ENCODE peak calls at places on chromosomes 3 and 15, in nine cellular contexts. One of them, this sample, is unnamed.

GRCh38 chr15:96767703-96768434 is 437.4 kb downstream of the NR2F2 start:
- DNase-seq in stimulated activated CD4-positive, alpha-beta T cell treated with anti-CD3 and anti-CD28 coated beads, Interleukin-4, amount 100 ng/mL, for 24 hours: no peak
- DNase-seq in NCI-H774: no peak
- DNase-seq in stimulated activated CD8-positive, alpha-beta memory T cell treated with anti-CD3 and anti-CD28 coated beads, Interleukin-4, amount 100 ng/mL, for 1 hour: no peak
- DNase-seq in left colon: no peak
- DNase-seq in NCI-H510A: no peak
- DNase-seq in H7: no peak
- DNase-seq in HuH-7: no peak
- DNase-seq in NCI-H2029: no peak
- DNase-seq in this sample: no peak

GRCh38 chr15:55319537-55320325 is 709 bp downstream of the PIGB start:
- DNase-seq in NCI-H774: no peak
- DNase-seq in left colon: peak
- DNase-seq in NCI-H2029: no peak
- DNase-seq in HuH-7: no peak
- DNase-seq in NCI-H510A: no peak
- DNase-seq in stimulated activated CD8-positive, alpha-beta memory T cell treated with anti-CD3 and anti-CD28 coated beads, Interleukin-4, amount 100 ng/mL, for 1 hour: no peak
- DNase-seq in H7: no peak
- DNase-seq in stimulated activated CD4-positive, alpha-beta T cell treated with anti-CD3 and anti-CD28 coated beads, Interleukin-4, amount 100 ng/mL, for 24 hours: no peak
- DNase-seq in this sample: no peak

GRCh38 chr3:173397161-173398110 is at the start of gene NLGN1:
- DNase-seq in left colon: peak
- DNase-seq in stimulated activated CD4-positive, alpha-beta T cell treated with anti-CD3 and anti-CD28 coated beads, Interleukin-4, amount 100 ng/mL, for 24 hours: no peak
- DNase-seq in HuH-7: peak
- DNase-seq in NCI-H774: peak
- DNase-seq in stimulated activated CD8-positive, alpha-beta memory T cell treated with anti-CD3 and anti-CD28 coated beads, Interleukin-4, amount 100 ng/mL, for 1 hour: no peak
- DNase-seq in NCI-H2029: peak
- DNase-seq in H7: peak
- DNase-seq in NCI-H510A: peak
- DNase-seq in this sample: peak

GRCh38 chr15:35507932-35508638 is 37.9 kb downstream of the DPH6 start:
- DNase-seq in NCI-H510A: no peak
- DNase-seq in left colon: no peak
- DNase-seq in HuH-7: no peak
- DNase-seq in NCI-H2029: no peak
- DNase-seq in stimulated activated CD4-positive, alpha-beta T cell treated with anti-CD3 and anti-CD28 coated beads, Interleukin-4, amount 100 ng/mL, for 24 hours: no peak
- DNase-seq in NCI-H774: no peak
- DNase-seq in stimulated activated CD8-positive, alpha-beta memory T cell treated with anti-CD3 and anti-CD28 coated beads, Interleukin-4, amount 100 ng/mL, for 1 hour: no peak
- DNase-seq in H7: no peak
- DNase-seq in this sample: peak

GRCh38 chr3:139533781-139534443 is 5.6 kb downstream of the RBP1 start:
- DNase-seq in NCI-H774: no peak
- DNase-seq in NCI-H510A: no peak
- DNase-seq in stimulated activated CD4-positive, alpha-beta T cell treated with anti-CD3 and anti-CD28 coated beads, Interleukin-4, amount 100 ng/mL, for 24 hours: no peak
- DNase-seq in stimulated activated CD8-positive, alpha-beta memory T cell treated with anti-CD3 and anti-CD28 coated beads, Interleukin-4, amount 100 ng/mL, for 1 hour: no peak
- DNase-seq in NCI-H2029: no peak
- DNase-seq in H7: no peak
- DNase-seq in HuH-7: no peak
- DNase-seq in left colon: no peak
- DNase-seq in this sample: peak

GRCh38 chr15:39345176-39345575 is 235.7 kb upstream of the THBS1 start:
- DNase-seq in HuH-7: no peak
- DNase-seq in H7: no peak
- DNase-seq in left colon: no peak
- DNase-seq in stimulated activated CD8-positive, alpha-beta memory T cell treated with anti-CD3 and anti-CD28 coated beads, Interleukin-4, amount 100 ng/mL, for 1 hour: no peak
- DNase-seq in NCI-H510A: no peak
- DNase-seq in stimulated activated CD4-positive, alpha-beta T cell treated with anti-CD3 and anti-CD28 coated beads, Interleukin-4, amount 100 ng/mL, for 24 hours: no peak
- DNase-seq in NCI-H2029: no peak
- DNase-seq in NCI-H774: no peak
- DNase-seq in this sample: no peak

GRCh38 chr3:125479091-125479490 is 40.9 kb downstream of the SNX4 start:
- DNase-seq in NCI-H774: no peak
- DNase-seq in H7: no peak
- DNase-seq in left colon: no peak
- DNase-seq in stimulated activated CD8-positive, alpha-beta memory T cell treated with anti-CD3 and anti-CD28 coated beads, Interleukin-4, amount 100 ng/mL, for 1 hour: no peak
- DNase-seq in NCI-H2029: no peak
- DNase-seq in HuH-7: no peak
- DNase-seq in NCI-H510A: no peak
- DNase-seq in stimulated activated CD4-positive, alpha-beta T cell treated with anti-CD3 and anti-CD28 coated beads, Interleukin-4, amount 100 ng/mL, for 24 hours: no peak
- DNase-seq in this sample: no peak

GRCh38 chr3:38526792-38527191 is 30.7 kb downstream of the EXOG start:
- DNase-seq in HuH-7: no peak
- DNase-seq in left colon: no peak
- DNase-seq in stimulated activated CD4-positive, alpha-beta T cell treated with anti-CD3 and anti-CD28 coated beads, Interleukin-4, amount 100 ng/mL, for 24 hours: no peak
- DNase-seq in NCI-H2029: no peak
- DNase-seq in stimulated activated CD8-positive, alpha-beta memory T cell treated with anti-CD3 and anti-CD28 coated beads, Interleukin-4, amount 100 ng/mL, for 1 hour: no peak
- DNase-seq in NCI-H510A: no peak
- DNase-seq in H7: no peak
- DNase-seq in NCI-H774: no peak
- DNase-seq in this sample: no peak

GRCh38 chr3:156217674-156218352 is 97.4 kb downstream of the KCNAB1 start:
- DNase-seq in NCI-H510A: no peak
- DNase-seq in left colon: no peak
- DNase-seq in NCI-H2029: no peak
- DNase-seq in stimulated activated CD4-positive, alpha-beta T cell treated with anti-CD3 and anti-CD28 coated beads, Interleukin-4, amount 100 ng/mL, for 24 hours: no peak
- DNase-seq in NCI-H774: no peak
- DNase-seq in stimulated activated CD8-positive, alpha-beta memory T cell treated with anti-CD3 and anti-CD28 coated beads, Interleukin-4, amount 100 ng/mL, for 1 hour: no peak
- DNase-seq in HuH-7: no peak
- DNase-seq in H7: no peak
- DNase-seq in this sample: peak

GRCh38 chr15:82649226-82649999 is 2.2 kb upstream of the CPEB1 start:
- DNase-seq in H7: no peak
- DNase-seq in NCI-H510A: no peak
- DNase-seq in left colon: no peak
- DNase-seq in stimulated activated CD4-positive, alpha-beta T cell treated with anti-CD3 and anti-CD28 coated beads, Interleukin-4, amount 100 ng/mL, for 24 hours: no peak
- DNase-seq in NCI-H774: no peak
- DNase-seq in stimulated activated CD8-positive, alpha-beta memory T cell treated with anti-CD3 and anti-CD28 coated beads, Interleukin-4, amount 100 ng/mL, for 1 hour: no peak
- DNase-seq in HuH-7: no peak
- DNase-seq in NCI-H2029: no peak
- DNase-seq in this sample: no peak

GRCh38 chr3:98584563-98584962 is 8.8 kb downstream of the CPOX start:
- DNase-seq in H7: no peak
- DNase-seq in NCI-H510A: no peak
- DNase-seq in stimulated activated CD4-positive, alpha-beta T cell treated with anti-CD3 and anti-CD28 coated beads, Interleukin-4, amount 100 ng/mL, for 24 hours: no peak
- DNase-seq in left colon: no peak
- DNase-seq in NCI-H774: no peak
- DNase-seq in NCI-H2029: no peak
- DNase-seq in HuH-7: no peak
- DNase-seq in stimulated activated CD8-positive, alpha-beta memory T cell treated with anti-CD3 and anti-CD28 coated beads, Interleukin-4, amount 100 ng/mL, for 1 hour: no peak
- DNase-seq in this sample: no peak

GRCh38 chr3:195226900-195227447 is 44.0 kb downstream of the XXYLT1 start:
- DNase-seq in H7: no peak
- DNase-seq in HuH-7: peak
- DNase-seq in NCI-H2029: no peak
- DNase-seq in stimulated activated CD4-positive, alpha-beta T cell treated with anti-CD3 and anti-CD28 coated beads, Interleukin-4, amount 100 ng/mL, for 24 hours: no peak
- DNase-seq in NCI-H510A: no peak
- DNase-seq in stimulated activated CD8-positive, alpha-beta memory T cell treated with anti-CD3 and anti-CD28 coated beads, Interleukin-4, amount 100 ng/mL, for 1 hour: no peak
- DNase-seq in NCI-H774: no peak
- DNase-seq in left colon: no peak
- DNase-seq in this sample: no peak

GRCh38 chr15:49747340-49747739 is 126.5 kb downstream of the DTWD1 start:
- DNase-seq in NCI-H774: no peak
- DNase-seq in stimulated activated CD4-positive, alpha-beta T cell treated with anti-CD3 and anti-CD28 coated beads, Interleukin-4, amount 100 ng/mL, for 24 hours: no peak
- DNase-seq in stimulated activated CD8-positive, alpha-beta memory T cell treated with anti-CD3 and anti-CD28 coated beads, Interleukin-4, amount 100 ng/mL, for 1 hour: no peak
- DNase-seq in left colon: no peak
- DNase-seq in H7: no peak
- DNase-seq in HuH-7: no peak
- DNase-seq in NCI-H510A: no peak
- DNase-seq in NCI-H2029: no peak
- DNase-seq in this sample: no peak

GRCh38 chr15:42457445-42458442 is 33.2 kb downstream of the ZNF106 start:
- DNase-seq in stimulated activated CD4-positive, alpha-beta T cell treated with anti-CD3 and anti-CD28 coated beads, Interleukin-4, amount 100 ng/mL, for 24 hours: no peak
- DNase-seq in NCI-H2029: no peak
- DNase-seq in stimulated activated CD8-positive, alpha-beta memory T cell treated with anti-CD3 and anti-CD28 coated beads, Interleukin-4, amount 100 ng/mL, for 1 hour: no peak
- DNase-seq in H7: peak
- DNase-seq in NCI-H774: no peak
- DNase-seq in NCI-H510A: no peak
- DNase-seq in HuH-7: no peak
- DNase-seq in left colon: peak
- DNase-seq in this sample: no peak

GRCh38 chr3:37711721-37712120 is 150.0 kb upstream of the CTDSPL start:
- DNase-seq in NCI-H2029: no peak
- DNase-seq in NCI-H510A: no peak
- DNase-seq in HuH-7: no peak
- DNase-seq in H7: no peak
- DNase-seq in left colon: no peak
- DNase-seq in stimulated activated CD8-positive, alpha-beta memory T cell treated with anti-CD3 and anti-CD28 coated beads, Interleukin-4, amount 100 ng/mL, for 1 hour: no peak
- DNase-seq in stimulated activated CD4-positive, alpha-beta T cell treated with anti-CD3 and anti-CD28 coated beads, Interleukin-4, amount 100 ng/mL, for 24 hours: no peak
- DNase-seq in NCI-H774: no peak
- DNase-seq in this sample: no peak

GRCh38 chr3:187951452-187952190 is 202.3 kb upstream of the LPP start:
- DNase-seq in NCI-H510A: no peak
- DNase-seq in NCI-H2029: no peak
- DNase-seq in NCI-H774: no peak
- DNase-seq in stimulated activated CD8-positive, alpha-beta memory T cell treated with anti-CD3 and anti-CD28 coated beads, Interleukin-4, amount 100 ng/mL, for 1 hour: no peak
- DNase-seq in HuH-7: no peak
- DNase-seq in left colon: no peak
- DNase-seq in H7: no peak
- DNase-seq in stimulated activated CD4-positive, alpha-beta T cell treated with anti-CD3 and anti-CD28 coated beads, Interleukin-4, amount 100 ng/mL, for 24 hours: no peak
- DNase-seq in this sample: no peak

GRCh38 chr15:46293550-46293949 is 658.7 kb downstream of the SQOR start:
- DNase-seq in stimulated activated CD4-positive, alpha-beta T cell treated with anti-CD3 and anti-CD28 coated beads, Interleukin-4, amount 100 ng/mL, for 24 hours: no peak
- DNase-seq in stimulated activated CD8-positive, alpha-beta memory T cell treated with anti-CD3 and anti-CD28 coated beads, Interleukin-4, amount 100 ng/mL, for 1 hour: no peak
- DNase-seq in HuH-7: no peak
- DNase-seq in NCI-H2029: no peak
- DNase-seq in NCI-H774: no peak
- DNase-seq in left colon: no peak
- DNase-seq in NCI-H510A: no peak
- DNase-seq in H7: peak
- DNase-seq in this sample: no peak

GRCh38 chr3:128392812-128393544 is 73.7 kb downstream of the DNAJB8 start:
- DNase-seq in stimulated activated CD8-positive, alpha-beta memory T cell treated with anti-CD3 and anti-CD28 coated beads, Interleukin-4, amount 100 ng/mL, for 1 hour: no peak
- DNase-seq in stimulated activated CD4-positive, alpha-beta T cell treated with anti-CD3 and anti-CD28 coated beads, Interleukin-4, amount 100 ng/mL, for 24 hours: no peak
- DNase-seq in HuH-7: no peak
- DNase-seq in H7: peak
- DNase-seq in NCI-H510A: no peak
- DNase-seq in left colon: no peak
- DNase-seq in NCI-H774: no peak
- DNase-seq in NCI-H2029: no peak
- DNase-seq in this sample: no peak

GRCh38 chr3:107740992-107741896 is 218.5 kb downstream of the BBX start:
- DNase-seq in NCI-H2029: no peak
- DNase-seq in H7: no peak
- DNase-seq in stimulated activated CD8-positive, alpha-beta memory T cell treated with anti-CD3 and anti-CD28 coated beads, Interleukin-4, amount 100 ng/mL, for 1 hour: no peak
- DNase-seq in NCI-H510A: no peak
- DNase-seq in stimulated activated CD4-positive, alpha-beta T cell treated with anti-CD3 and anti-CD28 coated beads, Interleukin-4, amount 100 ng/mL, for 24 hours: no peak
- DNase-seq in NCI-H774: no peak
- DNase-seq in HuH-7: no peak
- DNase-seq in left colon: no peak
- DNase-seq in this sample: peak

GRCh38 chr3:190773948-190774347 is 88.5 kb downstream of the GMNC start:
- DNase-seq in H7: no peak
- DNase-seq in NCI-H2029: no peak
- DNase-seq in stimulated activated CD4-positive, alpha-beta T cell treated with anti-CD3 and anti-CD28 coated beads, Interleukin-4, amount 100 ng/mL, for 24 hours: no peak
- DNase-seq in HuH-7: no peak
- DNase-seq in stimulated activated CD8-positive, alpha-beta memory T cell treated with anti-CD3 and anti-CD28 coated beads, Interleukin-4, amount 100 ng/mL, for 1 hour: no peak
- DNase-seq in NCI-H774: no peak
- DNase-seq in left colon: no peak
- DNase-seq in NCI-H510A: no peak
- DNase-seq in this sample: no peak

GRCh38 chr3:136624381-136624780 is 127.8 kb downstream of the STAG1 start:
- DNase-seq in stimulated activated CD8-positive, alpha-beta memory T cell treated with anti-CD3 and anti-CD28 coated beads, Interleukin-4, amount 100 ng/mL, for 1 hour: no peak
- DNase-seq in stimulated activated CD4-positive, alpha-beta T cell treated with anti-CD3 and anti-CD28 coated beads, Interleukin-4, amount 100 ng/mL, for 24 hours: no peak
- DNase-seq in left colon: no peak
- DNase-seq in NCI-H774: no peak
- DNase-seq in H7: no peak
- DNase-seq in NCI-H510A: no peak
- DNase-seq in NCI-H2029: no peak
- DNase-seq in HuH-7: no peak
- DNase-seq in this sample: no peak

GRCh38 chr3:72095521-72095920 is 310.6 kb upstream of the PROK2 start:
- DNase-seq in left colon: no peak
- DNase-seq in NCI-H510A: no peak
- DNase-seq in NCI-H774: no peak
- DNase-seq in stimulated activated CD8-positive, alpha-beta memory T cell treated with anti-CD3 and anti-CD28 coated beads, Interleukin-4, amount 100 ng/mL, for 1 hour: no peak
- DNase-seq in stimulated activated CD4-positive, alpha-beta T cell treated with anti-CD3 and anti-CD28 coated beads, Interleukin-4, amount 100 ng/mL, for 24 hours: no peak
- DNase-seq in NCI-H2029: no peak
- DNase-seq in HuH-7: no peak
- DNase-seq in H7: no peak
- DNase-seq in this sample: no peak

GRCh38 chr3:73056365-73057150 is 4.9 kb upstream of the EBLN2 start:
- DNase-seq in H7: no peak
- DNase-seq in stimulated activated CD8-positive, alpha-beta memory T cell treated with anti-CD3 and anti-CD28 coated beads, Interleukin-4, amount 100 ng/mL, for 1 hour: no peak
- DNase-seq in stimulated activated CD4-positive, alpha-beta T cell treated with anti-CD3 and anti-CD28 coated beads, Interleukin-4, amount 100 ng/mL, for 24 hours: no peak
- DNase-seq in NCI-H510A: no peak
- DNase-seq in HuH-7: no peak
- DNase-seq in NCI-H2029: no peak
- DNase-seq in left colon: no peak
- DNase-seq in NCI-H774: no peak
- DNase-seq in this sample: peak

GRCh38 chr3:72234394-72234793 is 449.4 kb upstream of the PROK2 start:
- DNase-seq in stimulated activated CD8-positive, alpha-beta memory T cell treated with anti-CD3 and anti-CD28 coated beads, Interleukin-4, amount 100 ng/mL, for 1 hour: no peak
- DNase-seq in NCI-H510A: no peak
- DNase-seq in NCI-H2029: no peak
- DNase-seq in H7: no peak
- DNase-seq in left colon: no peak
- DNase-seq in NCI-H774: no peak
- DNase-seq in HuH-7: no peak
- DNase-seq in stimulated activated CD4-positive, alpha-beta T cell treated with anti-CD3 and anti-CD28 coated beads, Interleukin-4, amount 100 ng/mL, for 24 hours: no peak
- DNase-seq in this sample: no peak

GRCh38 chr3:42526616-42527367 is 24.3 kb downstream of the VIPR1 start:
- DNase-seq in H7: peak
- DNase-seq in NCI-H510A: no peak
- DNase-seq in stimulated activated CD8-positive, alpha-beta memory T cell treated with anti-CD3 and anti-CD28 coated beads, Interleukin-4, amount 100 ng/mL, for 1 hour: no peak
- DNase-seq in HuH-7: no peak
- DNase-seq in NCI-H774: no peak
- DNase-seq in left colon: no peak
- DNase-seq in stimulated activated CD4-positive, alpha-beta T cell treated with anti-CD3 and anti-CD28 coated beads, Interleukin-4, amount 100 ng/mL, for 24 hours: peak
- DNase-seq in NCI-H2029: no peak
- DNase-seq in this sample: no peak

GRCh38 chr3:30098206-30098605 is 508.2 kb upstream of the TGFBR2 start:
- DNase-seq in NCI-H2029: no peak
- DNase-seq in left colon: no peak
- DNase-seq in stimulated activated CD8-positive, alpha-beta memory T cell treated with anti-CD3 and anti-CD28 coated beads, Interleukin-4, amount 100 ng/mL, for 1 hour: no peak
- DNase-seq in HuH-7: no peak
- DNase-seq in H7: no peak
- DNase-seq in NCI-H510A: no peak
- DNase-seq in stimulated activated CD4-positive, alpha-beta T cell treated with anti-CD3 and anti-CD28 coated beads, Interleukin-4, amount 100 ng/mL, for 24 hours: no peak
- DNase-seq in NCI-H774: no peak
- DNase-seq in this sample: no peak

GRCh38 chr3:87397210-87397609 is 120.8 kb upstream of the POU1F1 start:
- DNase-seq in NCI-H774: no peak
- DNase-seq in HuH-7: no peak
- DNase-seq in stimulated activated CD4-positive, alpha-beta T cell treated with anti-CD3 and anti-CD28 coated beads, Interleukin-4, amount 100 ng/mL, for 24 hours: no peak
- DNase-seq in NCI-H2029: no peak
- DNase-seq in left colon: no peak
- DNase-seq in H7: no peak
- DNase-seq in NCI-H510A: no peak
- DNase-seq in stimulated activated CD8-positive, alpha-beta memory T cell treated with anti-CD3 and anti-CD28 coated beads, Interleukin-4, amount 100 ng/mL, for 1 hour: no peak
- DNase-seq in this sample: no peak

GRCh38 chr3:45677045-45677436 is 12.2 kb upstream of the SACM1L start:
- DNase-seq in stimulated activated CD4-positive, alpha-beta T cell treated with anti-CD3 and anti-CD28 coated beads, Interleukin-4, amount 100 ng/mL, for 24 hours: peak
- DNase-seq in H7: peak
- DNase-seq in stimulated activated CD8-positive, alpha-beta memory T cell treated with anti-CD3 and anti-CD28 coated beads, Interleukin-4, amount 100 ng/mL, for 1 hour: no peak
- DNase-seq in NCI-H774: no peak
- DNase-seq in left colon: no peak
- DNase-seq in NCI-H2029: no peak
- DNase-seq in NCI-H510A: no peak
- DNase-seq in HuH-7: peak
- DNase-seq in this sample: no peak

GRCh38 chr15:78087944-78088772 is 4.2 kb upstream of the SH2D7 start:
- DNase-seq in NCI-H774: no peak
- DNase-seq in HuH-7: no peak
- DNase-seq in NCI-H2029: no peak
- DNase-seq in stimulated activated CD8-positive, alpha-beta memory T cell treated with anti-CD3 and anti-CD28 coated beads, Interleukin-4, amount 100 ng/mL, for 1 hour: no peak
- DNase-seq in H7: no peak
- DNase-seq in NCI-H510A: no peak
- DNase-seq in stimulated activated CD4-positive, alpha-beta T cell treated with anti-CD3 and anti-CD28 coated beads, Interleukin-4, amount 100 ng/mL, for 24 hours: no peak
- DNase-seq in left colon: no peak
- DNase-seq in this sample: no peak

This sample was measured in DMS79 treated with DMSO at 0.1 percent for 48 hours.